ENCODE peak calls at places on chromosome 5, in four cellular contexts. One of them, this sample, is unnamed.

GRCh38 chr5:127311349-127311748 is 20.8 kb downstream of the MEGF10 start:
- DNase-seq in ovary: no peak
- DNase-seq in uterus: no peak
- DNase-seq in IMR-90: no peak
- DNase-seq in this sample: no peak

GRCh38 chr5:81251922-81252321 is 18.8 kb downstream of the CKMT2 start:
- DNase-seq in uterus: no peak
- DNase-seq in ovary: no peak
- DNase-seq in IMR-90: no peak
- DNase-seq in this sample: no peak

GRCh38 chr5:56172225-56172624 is 60.9 kb downstream of the ANKRD55 start:
- DNase-seq in uterus: no peak
- DNase-seq in IMR-90: peak
- DNase-seq in ovary: no peak
- DNase-seq in this sample: no peak

GRCh38 chr5:137250421-137250820 is 248.7 kb downstream of the SPOCK1 start:
- DNase-seq in uterus: no peak
- DNase-seq in IMR-90: no peak
- DNase-seq in ovary: no peak
- DNase-seq in this sample: no peak

GRCh38 chr5:157290981-157291711 is 25.2 kb downstream of the CYFIP2 start:
- DNase-seq in IMR-90: no peak
- DNase-seq in uterus: no peak
- DNase-seq in ovary: no peak
- DNase-seq in this sample: peak

GRCh38 chr5:11384441-11385250 is 519.6 kb downstream of the CTNND2 start:
- DNase-seq in IMR-90: no peak
- DNase-seq in ovary: peak
- DNase-seq in uterus: no peak
- DNase-seq in this sample: peak

GRCh38 chr5:78362220-78362619 is 1.8 kb downstream of the SCAMP1 start:
- DNase-seq in ovary: no peak
- DNase-seq in uterus: no peak
- DNase-seq in IMR-90: no peak
- DNase-seq in this sample: no peak

GRCh38 chr5:138386290-138386689 is 33.8 kb downstream of the KDM3B start:
- DNase-seq in IMR-90: no peak
- DNase-seq in uterus: no peak
- DNase-seq in ovary: no peak
- DNase-seq in this sample: no peak

GRCh38 chr5:123113136-123113535 is 24.1 kb downstream of the PRDM6 start:
- DNase-seq in uterus: no peak
- DNase-seq in ovary: no peak
- DNase-seq in IMR-90: no peak
- DNase-seq in this sample: no peak

GRCh38 chr5:172091956-172092732 is 85.7 kb upstream of the FBXW11 start:
- DNase-seq in ovary: no peak
- DNase-seq in IMR-90: no peak
- DNase-seq in uterus: no peak
- DNase-seq in this sample: no peak

DNA sequence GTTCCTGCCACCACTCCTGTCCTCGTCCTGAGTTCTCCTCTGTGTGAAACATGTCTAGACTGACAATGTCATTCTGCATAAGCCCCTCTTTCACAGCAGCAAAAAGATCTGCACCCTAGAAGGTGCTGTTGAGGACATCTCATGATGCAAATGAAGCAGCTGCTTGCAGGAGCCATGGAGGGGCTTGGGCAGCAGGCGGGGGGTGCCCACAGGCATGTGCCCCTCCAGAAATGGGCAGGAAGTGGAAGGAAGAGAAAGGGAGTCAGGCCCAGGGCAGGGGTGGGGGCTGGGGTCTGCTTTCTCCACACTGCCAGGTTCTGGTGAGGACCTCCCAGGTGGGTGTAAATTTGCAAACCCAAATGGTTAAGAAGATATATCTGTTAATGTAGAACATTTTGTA is 54.5 kb upstream of the KCNMB1 start:
- DNase-seq in IMR-90: no peak
- DNase-seq in ovary: no peak
- DNase-seq in uterus: no peak
- DNase-seq in this sample: no peak
- TF ChIP-seq CTCF in IMR-90: no peak
- TF ChIP-seq CTCF in ovary: no peak
- TF ChIP-seq CTCF in uterus: no peak
- TF ChIP-seq CTCF in this sample: no peak

DNA sequence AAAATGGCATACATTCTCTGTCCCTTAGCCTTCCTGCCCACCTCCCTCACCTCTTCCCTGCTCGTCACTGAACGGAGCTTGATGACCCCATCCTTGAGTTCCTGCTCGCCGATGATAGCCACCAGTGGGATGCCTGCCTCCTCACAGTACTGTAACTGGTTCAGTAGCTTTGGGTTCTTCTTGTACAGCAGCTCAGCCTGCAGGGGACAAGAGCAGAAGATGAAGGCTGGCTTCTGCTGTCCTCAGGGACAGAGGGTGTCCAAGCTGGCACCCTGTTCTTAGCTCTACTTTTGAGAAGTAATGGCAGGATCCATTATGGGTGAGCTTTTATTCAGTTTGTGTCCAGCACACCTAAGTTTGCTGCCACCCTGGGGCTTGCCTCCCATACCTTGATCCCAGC is 1.3 kb upstream of the DND1 start:
- DNase-seq in uterus: no peak
- DNase-seq in IMR-90: no peak
- DNase-seq in ovary: no peak
- DNase-seq in this sample: no peak
- TF ChIP-seq POLR2A in uterus: no peak
- TF ChIP-seq POLR2A in IMR-90: no peak
- TF ChIP-seq POLR2A in ovary: no peak
- TF ChIP-seq POLR2A in this sample: no peak

DNA sequence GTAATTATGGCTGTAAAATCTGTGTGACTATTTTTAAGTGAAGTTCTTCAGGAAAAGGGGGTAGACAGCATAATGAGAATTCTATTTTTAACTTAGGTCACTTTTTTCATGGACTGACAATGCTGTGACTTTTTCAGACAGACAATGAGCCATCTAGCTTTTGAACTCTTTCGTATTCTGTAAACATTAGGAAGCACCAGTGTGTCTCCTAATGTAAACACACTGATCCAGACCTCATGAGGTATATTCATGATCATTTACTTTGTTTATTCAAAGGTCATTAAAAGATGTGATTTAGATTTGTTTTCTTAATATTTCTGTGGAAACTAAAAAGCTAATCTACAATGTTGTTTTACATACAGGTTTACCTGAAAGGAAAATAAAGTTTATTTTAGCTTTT is 352.6 kb downstream of the ADGRV1 start:
- DNase-seq in uterus: no peak
- DNase-seq in ovary: no peak
- DNase-seq in IMR-90: no peak
- DNase-seq in this sample: no peak
- TF ChIP-seq CTCF in uterus: no peak
- TF ChIP-seq CTCF in ovary: no peak
- TF ChIP-seq CTCF in IMR-90: no peak
- TF ChIP-seq CTCF in this sample: no peak

DNA sequence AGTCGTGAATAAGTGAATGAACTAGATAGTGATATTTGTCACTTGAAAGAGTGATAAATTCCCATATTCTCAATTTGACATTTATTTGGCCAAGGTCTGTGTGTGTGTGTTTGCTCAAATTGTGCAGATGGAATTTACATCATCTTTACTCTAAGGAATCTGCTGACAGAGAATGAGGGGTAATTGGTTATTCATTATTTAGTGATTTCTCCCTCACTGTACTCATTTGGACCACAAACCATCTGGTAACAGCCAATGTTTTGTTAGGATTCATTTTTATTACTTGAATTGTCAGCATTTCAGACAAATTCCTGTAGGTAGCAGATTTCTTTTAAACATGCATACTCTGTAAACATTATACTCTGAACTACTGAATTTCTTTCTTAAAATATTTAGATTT is 15.6 kb downstream of the VCAN start:
- DNase-seq in uterus: no peak
- DNase-seq in IMR-90: peak
- DNase-seq in ovary: no peak
- DNase-seq in this sample: no peak
- TF ChIP-seq POLR2A in uterus: no peak
- TF ChIP-seq POLR2A in IMR-90: no peak
- TF ChIP-seq POLR2A in ovary: no peak
- TF ChIP-seq POLR2A in this sample: no peak

GRCh38 chr5:520850-521226 is 3.4 kb downstream of the SLC9A3 start:
- DNase-seq in ovary: no peak
- DNase-seq in uterus: no peak
- DNase-seq in IMR-90: no peak
- DNase-seq in this sample: no peak

GRCh38 chr5:523658-524441 is 399 bp downstream of the SLC9A3 start:
- DNase-seq in uterus: no peak
- DNase-seq in IMR-90: no peak
- DNase-seq in ovary: no peak
- DNase-seq in this sample: no peak

GRCh38 chr5:525164-525761 is 1.0 kb upstream of the SLC9A3 start:
- DNase-seq in uterus: no peak
- DNase-seq in IMR-90: no peak
- DNase-seq in ovary: no peak
- DNase-seq in this sample: no peak

GRCh38 chr5:524442-525163 is at the start of gene SLC9A3:
- DNase-seq in uterus: no peak
- DNase-seq in IMR-90: no peak
- DNase-seq in ovary: no peak
- DNase-seq in this sample: no peak

GRCh38 chr5:522899-523657 is 1.2 kb downstream of the SLC9A3 start:
- DNase-seq in IMR-90: no peak
- DNase-seq in ovary: no peak
- DNase-seq in uterus: no peak
- DNase-seq in this sample: no peak
- TF ChIP-seq CTCF in IMR-90: no peak
- TF ChIP-seq CTCF in ovary: no peak
- TF ChIP-seq CTCF in uterus: no peak
- TF ChIP-seq CTCF in this sample: no peak

DNA sequence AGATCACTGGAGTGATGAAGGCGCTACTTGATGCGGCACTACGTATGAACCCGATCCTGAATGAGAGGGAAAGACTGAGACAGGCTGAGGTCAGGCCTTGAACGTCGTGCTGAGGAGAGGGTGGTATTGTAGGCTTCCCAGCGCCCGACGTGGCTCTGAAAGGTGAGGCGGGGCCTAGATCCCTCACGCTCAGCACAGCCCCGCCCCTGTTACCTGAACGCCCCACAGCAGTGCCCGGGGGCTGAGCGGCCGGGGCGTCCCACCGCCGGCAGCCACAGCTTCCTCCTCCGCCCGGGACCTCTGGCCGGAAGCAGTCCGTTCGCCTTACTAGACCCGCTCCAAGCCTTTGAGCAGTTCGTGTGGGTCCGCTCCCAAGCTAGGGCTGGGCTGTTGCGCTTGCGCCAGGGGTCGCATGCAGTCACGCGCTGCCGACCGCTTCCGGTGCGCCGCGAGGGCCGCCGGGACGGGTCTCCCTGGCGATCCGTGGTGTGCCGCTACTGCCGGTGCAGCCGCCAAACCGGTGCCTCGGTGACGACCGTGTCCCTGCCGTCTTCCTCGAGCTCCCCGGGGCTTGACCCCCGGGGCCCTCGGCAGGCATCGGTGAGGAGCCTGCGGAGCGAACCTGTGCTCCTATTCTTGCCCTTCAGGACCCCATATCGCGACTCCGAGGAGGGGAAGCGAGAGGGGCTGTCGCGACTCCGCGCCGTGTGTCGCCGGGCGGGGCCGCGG is at the start of the genes HMGXB3 and TIGD6:
- DNase-seq in uterus: peak
- DNase-seq in ovary: peak
- DNase-seq in IMR-90: peak
- DNase-seq in this sample: peak
- TF ChIP-seq POLR2A in uterus: peak
- TF ChIP-seq POLR2A in ovary: peak
- TF ChIP-seq POLR2A in IMR-90: peak
- TF ChIP-seq POLR2A in this sample: peak

GRCh38 chr5:111697881-111698757 is 58.9 kb downstream of the NREP start:
- DNase-seq in ovary: no peak
- DNase-seq in uterus: no peak
- DNase-seq in IMR-90: peak
- DNase-seq in this sample: no peak
- TF ChIP-seq CTCF in ovary: no peak
- TF ChIP-seq CTCF in uterus: no peak
- TF ChIP-seq CTCF in IMR-90: peak
- TF ChIP-seq CTCF in this sample: no peak

GRCh38 chr5:14153932-14154646 is 10.9 kb downstream of the TRIO start:
- DNase-seq in uterus: peak
- DNase-seq in ovary: peak
- DNase-seq in IMR-90: peak
- DNase-seq in this sample: peak
- TF ChIP-seq POLR2A in uterus: no peak
- TF ChIP-seq POLR2A in ovary: no peak
- TF ChIP-seq POLR2A in IMR-90: peak
- TF ChIP-seq POLR2A in this sample: no peak

GRCh38 chr5:143030349-143030748 is 260.2 kb downstream of the ARHGAP26 start:
- DNase-seq in IMR-90: no peak
- DNase-seq in ovary: no peak
- DNase-seq in uterus: no peak
- DNase-seq in this sample: no peak
- TF ChIP-seq CTCF in IMR-90: no peak
- TF ChIP-seq CTCF in ovary: no peak
- TF ChIP-seq CTCF in uterus: no peak
- TF ChIP-seq CTCF in this sample: no peak

GRCh38 chr5:136137497-136138220 is 5.0 kb downstream of the SMAD5 start:
- DNase-seq in uterus: no peak
- DNase-seq in IMR-90: no peak
- DNase-seq in ovary: no peak
- DNase-seq in this sample: no peak
- TF ChIP-seq POLR2A in uterus: no peak
- TF ChIP-seq POLR2A in IMR-90: no peak
- TF ChIP-seq POLR2A in ovary: no peak
- TF ChIP-seq POLR2A in this sample: no peak

This sample was measured in body of pancreas.